ENCODE peak calls at places on chromosomes 4 and X, in six cellular contexts. P is AG08395; K is fibroblast of villous mesenchyme; A is HEK293T; Z is NCI-H2029; L is stimulated activated naive CD8-positive, alpha-beta T cell treated with anti-CD3 and anti-CD28 coated beads, Interleukin-15, Interleukin-2, amounts not matched to agents 100 U/mL and 50 U/mL, for 24 hours. I is an unnamed sample.

GRCh38 chr4:185656467-185656890 is 121.2 kb upstream of the PDLIM3 start:
- DNase-seq in A (no peak), L (no peak), Z (no peak), P (peak; percentile 65), K (peak; percentile 34), I (peak; percentile 67)

GRCh38 chr4:165922747-165923146 is 49.7 kb downstream of the TLL1 start:
- DNase-seq in P (no peak), Z (no peak), K (no peak), A (no peak), L (no peak), I (no peak)

GRCh38 chr4:170990989-170991589 is 822.1 kb upstream of the GALNTL6 start:
- DNase-seq in A (peak; percentile 42), P (no peak), K (no peak), L (no peak), Z (no peak), I (no peak)

GRCh38 chrX:119790977-119791436 is 423 bp downstream of the RPL39 start:
- DNase-seq in A (no peak), Z (no peak), K (peak; percentile 52), L (peak; percentile 40), P (peak; percentile 8), I (peak; percentile 49)

GRCh38 chrX:148049441-148049840 is 68.3 kb downstream of the FMR1NB start:
- DNase-seq in Z (no peak), L (no peak), K (peak; percentile 38), A (peak; percentile 37), P (peak; percentile 20), I (peak; percentile 47)

GRCh38 chrX:19800821-19801220 is 86.6 kb downstream of the SH3KBP1 start:
- DNase-seq in Z (no peak), L (no peak), K (no peak), P (no peak), A (no peak), I (no peak)

GRCh38 chr4:42397256-42397634 is at the start of gene SHISA3:
- DNase-seq in K (no peak), A (peak; percentile 38), P (no peak), L (peak; percentile 32), Z (no peak), I (no peak)

GRCh38 chrX:39859991-39860861 is 237.5 kb downstream of the BCOR start:
- DNase-seq in Z (peak; percentile 64), L (peak; percentile 79), K (peak; percentile 62), P (peak; percentile 20), A (no peak), I (peak; percentile 72)

GRCh38 chr4:6332042-6332668 is 62.5 kb downstream of the WFS1 start:
- DNase-seq in L (peak; percentile 50), A (peak; percentile 76), P (peak; percentile 59), Z (peak; percentile 8), K (peak; percentile 23), I (peak; percentile 24)